ENCODE peak calls at places on chromosomes 5 and 9, in ten cellular contexts. K is stimulated activated CD4-positive, alpha-beta T cell treated with anti-CD3 and anti-CD28 coated beads, Interleukin-4, amount 100 ng/mL, for 4 hours; Y is HT1080; O is tibial artery; H is globus pallidus; V is NAMALWA; L is HepG2; S is cerebellar cortex; X is stimulated activated CD8-positive, alpha-beta memory T cell treated with anti-CD3 and anti-CD28 coated beads, Interleukin-2, amount 100 ng/mL, for 1 hour; F is OCI-M1. R is an unnamed sample.

GRCh38 chr5:181170237-181170830 is 22.9 kb downstream of the OR2V2 start:
- DNase-seq in F (no peak), Y (no peak), H (no peak), S (no peak), O (peak), K (no peak), X (no peak), V (no peak), L (no peak), R (no peak)

GRCh38 chr9:97419315-97419867 is 7.5 kb downstream of the TDRD7 start:
- DNase-seq in F (no peak), V (no peak), H (no peak), S (no peak), X (no peak), K (no peak), Y (peak), O (no peak), L (peak), R (no peak)

GRCh38 chr5:68730220-68731010 is 363.4 kb upstream of the SLC30A5 start:
- DNase-seq in X (no peak), Y (peak), L (no peak), F (peak), H (peak), V (no peak), O (no peak), K (no peak), S (peak), R (peak)

GRCh38 chr9:132846918-132847515 is 31.1 kb downstream of the AK8 start:
- DNase-seq in H (no peak), V (no peak), Y (no peak), S (no peak), O (no peak), F (no peak), X (no peak), L (no peak), K (no peak), R (no peak)

GRCh38 chr5:157535042-157535865 is 40.3 kb downstream of the ADAM19 start:
- DNase-seq in V (no peak), H (no peak), O (peak), X (no peak), F (peak), S (peak), Y (no peak), L (peak), K (no peak), R (peak)

GRCh38 chr5:74630387-74631087 is 10.0 kb downstream of the ENC1 start:
- DNase-seq in O (no peak), F (no peak), H (no peak), Y (peak), X (no peak), L (no peak), S (no peak), V (no peak), K (no peak), R (no peak)

GRCh38 chr9:118761016-118761790 is 608.0 kb downstream of the BRINP1 start:
- DNase-seq in L (no peak), X (no peak), K (no peak), O (no peak), H (no peak), S (no peak), Y (no peak), F (no peak), V (no peak), R (no peak)

GRCh38 chr5:80644900-80645299 is 9.6 kb upstream of the MSH3 start:
- DNase-seq in X (no peak), V (no peak), L (no peak), H (no peak), F (no peak), K (no peak), S (no peak), O (no peak), Y (no peak), R (no peak)

GRCh38 chr9:136090060-136090735 is 4.9 kb downstream of the NACC2 start:
- DNase-seq in F (no peak), V (no peak), H (no peak), Y (no peak), K (no peak), L (no peak), O (peak), S (no peak), X (no peak), R (no peak)

GRCh38 chr5:474826-475661 is 32.1 kb downstream of the EXOC3 start:
- DNase-seq in X (no peak), S (no peak), V (no peak), Y (no peak), L (no peak), K (no peak), O (peak), H (no peak), F (no peak), R (peak)

GRCh38 chr9:38057416-38058195 is 11.4 kb downstream of the SHB start:
- DNase-seq in X (no peak), L (no peak), V (peak), F (no peak), Y (no peak), S (no peak), O (no peak), H (no peak), K (no peak), R (no peak)

GRCh38 chr5:77145666-77146065 is 58.6 kb upstream of the ZBED3 start:
- DNase-seq in X (no peak), O (no peak), H (no peak), F (no peak), Y (peak), L (no peak), V (no peak), K (no peak), S (no peak), R (no peak)

GRCh38 chr5:132057498-132058255 is 2.8 kb upstream of the IL3 start:
- DNase-seq in Y (no peak), H (no peak), F (no peak), L (no peak), K (no peak), V (no peak), S (no peak), O (no peak), X (no peak), R (no peak)

GRCh38 chr5:61052870-61053269 is 107.9 kb downstream of the NDUFAF2 start:
- DNase-seq in Y (peak), H (no peak), S (no peak), L (peak), V (no peak), F (no peak), X (no peak), K (no peak), O (no peak), R (no peak)

GRCh38 chr9:106312913-106313312 is 550.1 kb upstream of the ZNF462 start:
- DNase-seq in S (no peak), F (no peak), X (no peak), V (no peak), L (no peak), Y (peak), K (no peak), H (no peak), O (no peak), R (no peak)

GRCh38 chr5:123496892-123497291 is 15.1 kb upstream of the CSNK1G3 start:
- DNase-seq in H (no peak), Y (peak), F (no peak), X (no peak), V (no peak), S (no peak), L (no peak), K (no peak), O (no peak), R (no peak)

GRCh38 chr5:32711693-32712462 is 757 bp downstream of the NPR3 start:
- DNase-seq in H (no peak), S (no peak), F (no peak), V (no peak), O (peak), Y (no peak), L (no peak), K (no peak), X (no peak), R (no peak)

GRCh38 chr9:121658591-121658990 is 7.2 kb downstream of the DAB2IP start:
- DNase-seq in Y (no peak), F (no peak), X (no peak), K (no peak), S (no peak), V (no peak), H (no peak), L (no peak), O (no peak), R (no peak)

GRCh38 chr5:1316941-1317340 is 22.1 kb upstream of the TERT start:
- DNase-seq in S (no peak), K (no peak), V (no peak), X (no peak), F (no peak), Y (no peak), H (no peak), L (no peak), O (no peak), R (no peak)

GRCh38 chr5:150774145-150774544 is 4.4 kb upstream of the SMIM3 start:
- DNase-seq in O (no peak), S (no peak), H (no peak), K (no peak), Y (peak), F (peak), V (no peak), L (no peak), X (no peak), R (no peak)

GRCh38 chr9:111037744-111038335 is 430 bp downstream of the LPAR1 start:
- DNase-seq in S (no peak), K (no peak), Y (peak), X (no peak), L (peak), H (peak), F (no peak), V (no peak), O (peak), R (no peak)

GRCh38 chr9:94799578-94800264 is 73.2 kb downstream of the AOPEP start:
- DNase-seq in Y (peak), S (no peak), V (no peak), O (no peak), H (no peak), K (no peak), X (no peak), L (no peak), F (peak), R (no peak)

GRCh38 chr5:102622244-102622643 is 123.4 kb upstream of the SLCO6A1 start:
- DNase-seq in H (no peak), S (no peak), X (no peak), L (no peak), K (no peak), V (no peak), O (no peak), F (no peak), Y (no peak), R (no peak)

GRCh38 chr5:73726606-73727231 is 100.7 kb downstream of the ARHGEF28 start:
- DNase-seq in H (no peak), O (no peak), F (no peak), V (no peak), L (no peak), K (no peak), S (no peak), X (no peak), Y (no peak), R (no peak)

GRCh38 chr9:98879958-98880300 is 63.8 kb upstream of the COL15A1 start:
- DNase-seq in H (no peak), O (no peak), V (no peak), L (no peak), F (no peak), S (no peak), X (no peak), Y (no peak), K (no peak), R (no peak)

GRCh38 chr9:94140418-94140780 is 56.1 kb downstream of the PTPDC1 start:
- DNase-seq in L (no peak), Y (no peak), V (no peak), F (no peak), K (no peak), O (no peak), X (no peak), H (no peak), S (no peak), R (no peak)

GRCh38 chr5:16726538-16726946 is 109.7 kb upstream of the RETREG1 start:
- DNase-seq in O (no peak), L (no peak), S (no peak), F (peak), Y (peak), H (no peak), X (no peak), V (peak), K (no peak), R (no peak)

GRCh38 chr9:136206602-136207333 is 1.8 kb upstream of the LHX3 start:
- DNase-seq in V (peak), L (no peak), X (no peak), F (peak), H (no peak), K (no peak), Y (no peak), O (no peak), S (no peak), R (no peak)

GRCh38 chr9:3863114-3863528 is 337.3 kb upstream of the RFX3 start:
- DNase-seq in O (no peak), Y (peak), X (no peak), L (no peak), K (no peak), S (no peak), H (peak), V (no peak), F (peak), R (no peak)

GRCh38 chr9:131728961-131729360 is 10.9 kb downstream of the RAPGEF1 start:
- DNase-seq in L (no peak), O (no peak), X (no peak), H (no peak), F (no peak), Y (no peak), S (no peak), K (peak), V (peak), R (no peak)

GRCh38 chr5:141182248-141182647 is at the start of gene PCDHB16:
- DNase-seq in K (no peak), H (peak), V (peak), L (peak), F (peak), S (peak), O (no peak), X (no peak), Y (peak), R (peak)

GRCh38 chr9:90903731-90904422 is 102.3 kb downstream of the SYK start:
- DNase-seq in Y (no peak), X (no peak), K (no peak), L (no peak), V (no peak), H (no peak), S (no peak), F (no peak), O (no peak), R (no peak)

R was measured in G401.